ENCODE peak calls at places on chromosomes 3 and 15, in ten cellular contexts. G is uterus; O is WTC11; J is stimulated activated naive B cell treated with anti-CD40 and anti-IgM and Interleukin-4, amounts not matched to agents 10 μg/mL and 1 μg/mL and 100 μg/mL, for 72 hours; Z is T-helper 2 cell; D is breast epithelium; V is NCI-H1092; N is AG08396; C is colonic mucosa; S is stimulated activated CD4-positive, alpha-beta T cell treated with anti-CD3 and anti-CD28 coated beads, Interleukin-12 subunit alpha, Interleukin-12 subunit beta, amount 100 ng/mL, for 4 hours. K is an unnamed sample.
A peak's percentile ranks its signal among the peaks of the same experiment; 100 is the strongest.

GRCh38 chr3:127445581-127446368 is 144.8 kb downstream of the TPRA1 start:
- DNase-seq in D (peak; percentile 33), G (no peak), J (no peak), O (peak; percentile 11), V (no peak), C (no peak), N (no peak), Z (no peak), S (no peak), K (no peak)

GRCh38 chr15:68781766-68782588 is 38.7 kb downstream of the ANP32A start:
- DNase-seq in J (no peak), G (peak; percentile 57), V (no peak), C (peak; percentile 33), Z (no peak), S (peak; percentile 8), O (no peak), N (no peak), D (no peak), K (no peak)

GRCh38 chr3:46733026-46733800 is 15.5 kb upstream of the PRSS50 start:
- DNase-seq in Z (no peak), V (no peak), S (no peak), D (no peak), N (no peak), J (no peak), C (no peak), O (no peak), G (no peak), K (no peak)

GRCh38 chr15:53978248-53978906 is at the start of gene UNC13C:
- DNase-seq in D (peak; percentile 54), S (no peak), C (peak; percentile 17), Z (no peak), G (no peak), V (peak; percentile 14), O (peak; percentile 77), N (no peak), J (no peak), K (no peak)

GRCh38 chr3:76231258-76231657 is 445.9 kb upstream of the ZNF717 start:
- DNase-seq in S (no peak), V (no peak), N (no peak), D (no peak), C (no peak), G (no peak), Z (no peak), O (no peak), J (no peak), K (no peak)

GRCh38 chr3:156483961-156484787 is 70.7 kb downstream of the SSR3 start:
- DNase-seq in N (no peak), G (peak; percentile 46), S (peak; percentile 9), O (no peak), Z (peak; percentile 8), V (no peak), D (no peak), J (peak; percentile 23), C (no peak), K (no peak)

GRCh38 chr3:194687638-194688206 is 2.0 kb downstream of the FAM43A start:
- DNase-seq in O (peak; percentile 87), Z (peak; percentile 79), J (peak; percentile 72), G (peak; percentile 54), V (no peak), S (peak; percentile 82), N (peak; percentile 55), C (peak; percentile 83), D (no peak), K (no peak)

GRCh38 chr3:33377931-33378330 is 62.3 kb downstream of the UBP1 start:
- DNase-seq in C (no peak), Z (no peak), J (no peak), D (no peak), S (no peak), G (no peak), V (no peak), O (no peak), N (peak; percentile 55), K (no peak)

GRCh38 chr3:72306800-72307341 is 521.9 kb upstream of the PROK2 start:
- DNase-seq in D (no peak), Z (no peak), N (no peak), C (no peak), J (no peak), S (no peak), G (peak; percentile 54), O (peak; percentile 52), V (peak; percentile 89), K (no peak)

GRCh38 chr3:61239871-61240270 is 11.4 kb downstream of the FHIT start:
- DNase-seq in G (peak; percentile 20), O (no peak), D (no peak), J (no peak), S (no peak), Z (no peak), N (no peak), C (no peak), V (peak; percentile 49), K (no peak)

GRCh38 chr3:64150527-64151238 is 74.6 kb downstream of the PRICKLE2 start:
- DNase-seq in C (peak; percentile 86), N (peak; percentile 80), V (peak; percentile 61), G (peak; percentile 35), Z (no peak), J (no peak), O (no peak), D (peak; percentile 62), S (no peak), K (peak; percentile 85)

GRCh38 chr15:57322602-57323250 is 53.6 kb upstream of the CGNL1 start:
- DNase-seq in J (no peak), S (no peak), V (no peak), O (no peak), G (no peak), D (no peak), N (no peak), C (no peak), Z (no peak), K (no peak)

GRCh38 chr3:17065881-17066280 is 181.1 kb downstream of the PLCL2 start:
- DNase-seq in S (no peak), O (no peak), N (no peak), J (no peak), C (no peak), G (no peak), Z (no peak), D (no peak), V (no peak), K (no peak)

GRCh38 chr15:83108266-83109219 is 1.1 kb downstream of the TM6SF1 start:
- DNase-seq in C (peak; percentile 28), J (peak; percentile 31), G (peak; percentile 39), D (no peak), Z (no peak), S (no peak), O (no peak), N (no peak), V (no peak), K (no peak)

GRCh38 chr3:185207931-185208746 is 45.7 kb downstream of the EHHADH start:
- DNase-seq in Z (no peak), D (no peak), G (no peak), J (peak; percentile 6), V (no peak), N (no peak), C (no peak), S (no peak), O (no peak), K (no peak)

GRCh38 chr15:76336254-76337046 is at the start of gene ISL2:
- DNase-seq in O (peak; percentile 97), J (peak; percentile 76), S (peak; percentile 50), Z (peak; percentile 43), C (peak; percentile 78), V (no peak), G (no peak), N (peak; percentile 90), D (no peak), K (no peak)

GRCh38 chr3:66336358-66336766 is 115.6 kb downstream of the SLC25A26 start:
- DNase-seq in O (no peak), J (no peak), S (no peak), N (no peak), D (no peak), Z (no peak), V (no peak), C (no peak), G (no peak), K (no peak)

GRCh38 chr3:53045107-53045783 is 628 bp downstream of the SFMBT1 start:
- DNase-seq in C (peak; percentile 48), N (peak; percentile 93), S (peak; percentile 46), G (peak; percentile 40), J (peak; percentile 23), O (peak; percentile 24), D (no peak), V (no peak), Z (peak; percentile 62), K (no peak)

GRCh38 chr15:89681146-89681545 is 2.0 kb upstream of the PLIN1 start:
- DNase-seq in Z (no peak), D (no peak), N (no peak), S (no peak), C (peak; percentile 17), J (no peak), O (no peak), V (no peak), G (no peak), K (no peak)

GRCh38 chr15:98440917-98441316 is 207.4 kb upstream of the IGF1R start:
- DNase-seq in O (no peak), S (no peak), N (no peak), C (no peak), J (peak; percentile 11), G (no peak), V (no peak), D (no peak), Z (no peak), K (no peak)

GRCh38 chr3:55624238-55624637 is 137.1 kb upstream of the WNT5A start:
- DNase-seq in D (no peak), O (no peak), V (no peak), S (no peak), G (no peak), C (no peak), Z (no peak), J (no peak), N (no peak), K (no peak)

GRCh38 chr3:194054941-194055340 is 81.0 kb upstream of the HES1 start:
- DNase-seq in J (no peak), N (no peak), V (no peak), Z (no peak), C (no peak), O (no peak), S (no peak), G (no peak), D (no peak), K (no peak)

GRCh38 chr3:32700244-32700643 is 15.3 kb downstream of the CNOT10 start:
- DNase-seq in V (no peak), Z (no peak), S (no peak), D (no peak), N (no peak), C (no peak), O (no peak), G (no peak), J (no peak), K (no peak)

GRCh38 chr3:40930131-40930538 is 269.2 kb upstream of the CTNNB1 start:
- DNase-seq in O (no peak), Z (no peak), G (no peak), D (no peak), S (no peak), J (no peak), N (no peak), V (no peak), C (no peak), K (no peak)

GRCh38 chr3:77825045-77825827 is 785.3 kb downstream of the ROBO2 start:
- DNase-seq in S (no peak), N (peak; percentile 59), Z (no peak), C (peak; percentile 31), G (no peak), V (no peak), D (peak; percentile 54), O (no peak), J (no peak), K (peak; percentile 75)

GRCh38 chr3:8450618-8451017 is 51.0 kb upstream of the LMCD1 start:
- DNase-seq in C (no peak), G (no peak), V (no peak), Z (no peak), O (no peak), J (no peak), S (no peak), D (no peak), N (no peak), K (no peak)

GRCh38 chr3:72042397-72043211 is 257.7 kb upstream of the PROK2 start:
- DNase-seq in C (no peak), S (no peak), J (no peak), O (no peak), D (no peak), V (no peak), G (no peak), N (peak; percentile 41), Z (no peak), K (no peak)

GRCh38 chr3:177195941-177196472 is 1.3 kb downstream of the TBL1XR1 start:
- DNase-seq in N (no peak), Z (no peak), G (no peak), O (no peak), S (no peak), J (peak; percentile 43), C (peak; percentile 58), V (no peak), D (no peak), K (no peak)